ENCODE peak calls at places on chromosomes 6 and 20, in seven cellular contexts. I is B cell, H is astrocyte, A is OCI-LY7, U is body of pancreas, S is adrenal gland, R is GM13977. F is an unnamed sample.

GRCh38 chr20:17493173-17493572 is 38.0 kb downstream of the BFSP1 start:
- DNase-seq in S (no peak), A (no peak), H (no peak), U (no peak), R (no peak), I (no peak), F (no peak)

GRCh38 chr6:96394727-96395126 is 126.9 kb upstream of the UFL1 start:
- DNase-seq in U (no peak), S (no peak), A (no peak), R (no peak), I (no peak), H (no peak), F (no peak)

GRCh38 chr20:33589059-33589458 is 73.1 kb upstream of the C20orf144 start:
- DNase-seq in I (no peak), A (no peak), U (no peak), S (no peak), H (no peak), R (no peak), F (no peak)

GRCh38 chr20:41530923-41531322 is 87.3 kb downstream of the CHD6 start:
- DNase-seq in H (no peak), R (no peak), A (no peak), S (no peak), U (no peak), I (no peak), F (no peak)

GRCh38 chr6:111806561-111807497 is 66.4 kb downstream of the FYN start:
- DNase-seq in A (no peak), I (no peak), U (no peak), H (peak), S (no peak), R (no peak), F (no peak)

GRCh38 chr20:35726759-35727711 is 15.0 kb downstream of the RBM39 start:
- DNase-seq in R (no peak), U (no peak), S (no peak), A (no peak), H (no peak), I (no peak), F (no peak)

GRCh38 chr20:62716198-62716940 is 7.7 kb downstream of the NTSR1 start:
- DNase-seq in R (no peak), A (no peak), S (no peak), U (no peak), I (no peak), H (no peak), F (no peak)

GRCh38 chr6:1322725-1323219 is 10.9 kb downstream of the FOXQ1 start:
- DNase-seq in U (peak), I (no peak), H (no peak), R (no peak), S (no peak), A (no peak), F (no peak)

GRCh38 chr20:35615667-35616464 is at the start of gene SPAG4:
- DNase-seq in I (peak), S (peak), U (peak), A (no peak), R (peak), H (peak), F (peak)

GRCh38 chr6:46677314-46677654 is 10.4 kb upstream of the TDRD6 start:
- DNase-seq in U (no peak), H (no peak), A (peak), S (no peak), I (no peak), R (no peak), F (no peak)

GRCh38 chr6:13496508-13497180 is 9.2 kb upstream of the GFOD1 start:
- DNase-seq in U (no peak), H (no peak), R (no peak), A (no peak), I (no peak), S (no peak), F (no peak)

GRCh38 chr20:4046311-4046924 is 31.1 kb upstream of the RNF24 start:
- DNase-seq in A (no peak), U (no peak), S (peak), R (no peak), H (no peak), I (no peak), F (no peak)

GRCh38 chr6:21187485-21187884 is 406.1 kb upstream of the SOX4 start:
- DNase-seq in A (no peak), U (no peak), I (no peak), H (no peak), R (no peak), S (no peak), F (no peak)

GRCh38 chr6:125867483-125867935 is 76.7 kb downstream of the NCOA7 start:
- DNase-seq in S (no peak), H (peak), I (no peak), U (no peak), R (no peak), A (no peak), F (no peak)

GRCh38 chr6:11021003-11021402 is 23.1 kb downstream of the ELOVL2 start:
- DNase-seq in I (no peak), U (no peak), H (no peak), S (no peak), A (no peak), R (no peak), F (no peak)

GRCh38 chr6:80250391-80250997 is 144.0 kb downstream of the BCKDHB start:
- DNase-seq in A (no peak), S (no peak), H (no peak), R (no peak), U (no peak), I (no peak), F (no peak)

GRCh38 chr6:118810420-118811027 is 83.4 kb upstream of the ASF1A start:
- DNase-seq in R (no peak), U (no peak), S (no peak), I (peak), A (peak), H (no peak), F (no peak)

GRCh38 chr6:93248591-93248990 is 170.8 kb downstream of the EPHA7 start:
- DNase-seq in S (no peak), H (no peak), U (no peak), R (no peak), A (no peak), I (no peak), F (no peak)

GRCh38 chr6:152085533-152085932 is 278.1 kb downstream of the ESR1 start:
- DNase-seq in A (no peak), I (no peak), R (no peak), S (no peak), H (no peak), U (no peak), F (no peak)

GRCh38 chr20:2451939-2452732 is 18.5 kb downstream of the SNRPB start:
- DNase-seq in U (peak), A (peak), S (peak), I (peak), R (peak), H (peak), F (peak)

GRCh38 chr20:25083773-25084615 is 2.1 kb upstream of the VSX1 start:
- DNase-seq in A (no peak), H (no peak), U (peak), S (no peak), I (no peak), R (peak), F (peak)

GRCh38 chr20:53914861-53915458 is 155.4 kb downstream of the BCAS1 start:
- DNase-seq in H (no peak), I (no peak), A (peak), R (no peak), U (no peak), S (no peak), F (no peak)

GRCh38 chr20:4179545-4179944 is 164.2 kb upstream of the RNF24 start:
- DNase-seq in A (no peak), S (no peak), I (no peak), H (no peak), R (no peak), U (no peak), F (no peak)

GRCh38 chr20:36644713-36645109 is 1.3 kb downstream of the SLA2 start:
- DNase-seq in I (no peak), H (no peak), A (no peak), R (no peak), U (no peak), S (no peak), F (no peak)

GRCh38 chr6:41748542-41748941 is 1.3 kb upstream of the PGC start:
- DNase-seq in H (no peak), I (no peak), U (no peak), S (no peak), R (no peak), A (no peak), F (no peak)

GRCh38 chr6:109662192-109662591 is 28.8 kb downstream of the AK9 start:
- DNase-seq in A (no peak), H (no peak), S (no peak), R (no peak), U (no peak), I (no peak), F (no peak)

GRCh38 chr6:150252714-150253444 is 110.0 kb downstream of the PPP1R14C start:
- DNase-seq in A (no peak), I (no peak), S (no peak), R (peak), U (no peak), H (peak), F (no peak)

GRCh38 chr20:51508158-51508557 is 34.4 kb downstream of the NFATC2 start:
- DNase-seq in U (no peak), S (no peak), R (no peak), A (no peak), H (no peak), I (no peak), F (no peak)

GRCh38 chr20:36629719-36630340 is 16.2 kb downstream of the SLA2 start:
- DNase-seq in U (no peak), R (peak), I (peak), H (no peak), A (peak), S (no peak), F (no peak)

GRCh38 chr20:62804021-62804631 is 509 bp upstream of the OGFR start:
- DNase-seq in U (no peak), H (no peak), S (no peak), A (peak), I (peak), R (no peak), F (no peak)

GRCh38 chr20:4305091-4305490 is 289.7 kb upstream of the RNF24 start:
- DNase-seq in U (no peak), H (no peak), I (no peak), R (no peak), S (no peak), A (no peak), F (no peak)

GRCh38 chr6:39861663-39862062 is 69.5 kb downstream of the DAAM2 start:
- DNase-seq in S (no peak), R (no peak), U (no peak), A (no peak), H (no peak), I (no peak), F (no peak)

GRCh38 chr6:39870950-39871349 is 63.3 kb downstream of the MOCS1 start:
- DNase-seq in A (no peak), H (no peak), U (no peak), R (no peak), I (no peak), S (no peak), F (no peak)

GRCh38 chr6:39873439-39873838 is 60.8 kb downstream of the MOCS1 start:
- DNase-seq in I (no peak), S (no peak), H (no peak), R (no peak), U (no peak), A (no peak), F (no peak)

GRCh38 chr6:39865011-39865888 is 69.0 kb downstream of the MOCS1 start:
- DNase-seq in S (peak), I (peak), A (peak), H (no peak), R (peak), U (peak), F (peak)

GRCh38 chr6:39867592-39867991 is 66.7 kb downstream of the MOCS1 start:
- DNase-seq in A (peak), R (no peak), U (no peak), S (no peak), I (no peak), H (no peak), F (no peak)
- TF ChIP-seq CTCF in A (peak), R (no peak), U (no peak), S (no peak), I (no peak), H (no peak), F (no peak)

GRCh38 chr20:23669327-23669726 is 19.5 kb downstream of the CST4 start:
- DNase-seq in H (no peak), U (no peak), I (no peak), S (no peak), R (no peak), A (no peak), F (no peak)
- TF ChIP-seq CTCF in H (no peak), U (no peak), I (no peak), S (no peak), R (no peak), A (no peak), F (no peak)

DNA sequence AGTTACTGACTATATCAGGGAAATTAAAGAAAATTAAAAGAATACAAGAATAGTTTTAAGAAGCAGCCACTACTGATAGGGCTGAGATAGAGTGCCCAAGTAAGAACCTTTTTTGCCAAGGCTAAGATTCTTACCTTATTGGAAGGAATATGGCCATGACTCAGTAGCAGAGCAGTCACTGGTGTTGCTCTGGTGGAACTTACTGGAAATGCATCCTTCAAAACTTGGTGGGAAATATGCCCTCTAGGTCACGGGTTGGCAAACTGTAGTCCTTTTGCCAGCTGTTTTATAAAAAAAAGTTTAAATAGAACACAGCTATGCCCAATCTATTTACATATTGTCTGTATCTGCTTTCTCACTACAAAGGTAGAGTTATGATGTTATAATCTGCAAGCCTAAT is 6.0 kb downstream of the HSF2 start:
- DNase-seq in H (peak), S (no peak), U (no peak), R (no peak), I (no peak), A (no peak), F (no peak)
- TF ChIP-seq CTCF in H (peak), S (peak), U (no peak), R (no peak), I (no peak), A (no peak), F (no peak)

GRCh38 chr6:68196645-68197044 is 438.4 kb upstream of the ADGRB3 start:
- DNase-seq in R (no peak), A (peak), I (peak), U (no peak), S (no peak), H (peak), F (no peak)
- TF ChIP-seq CTCF in R (peak), A (peak), I (no peak), U (no peak), S (no peak), H (peak), F (no peak)

GRCh38 chr20:20843982-20844381 is 131.5 kb upstream of the RALGAPA2 start:
- DNase-seq in I (no peak), U (no peak), A (no peak), H (no peak), S (no peak), R (no peak), F (no peak)
- TF ChIP-seq CTCF in I (no peak), U (no peak), A (peak), H (no peak), S (no peak), R (peak), F (no peak)

GRCh38 chr6:132816665-132817064 is 2.3 kb downstream of the RPS12 start:
- DNase-seq in A (peak), S (no peak), U (no peak), H (no peak), R (no peak), I (no peak), F (no peak)
- TF ChIP-seq CTCF in A (peak), S (no peak), U (no peak), H (no peak), R (peak), I (no peak), F (no peak)

GRCh38 chr6:164097557-164098398 is 683.3 kb downstream of the QKI start:
- DNase-seq in S (no peak), R (no peak), A (no peak), I (no peak), H (peak), U (no peak), F (no peak)
- TF ChIP-seq CTCF in S (no peak), R (no peak), A (peak), I (no peak), H (peak), U (no peak), F (no peak)

F was measured in nephron progenitor cell.